ENCODE peak calls at places on chromosomes 11 and 22, in six cellular contexts. One of them, this sample, is unnamed.

GRCh38 chr11:131771471-131771870 is 401.1 kb downstream of the NTM start:
- DNase-seq in fibroblast of mammary gland: no peak
- DNase-seq in NCI-H1930: no peak
- DNase-seq in heart left ventricle: no peak
- DNase-seq in naive B cell: no peak
- DNase-seq in ELR: no peak
- DNase-seq in this sample: no peak

GRCh38 chr22:37549704-37550059 is 10.6 kb upstream of the CDC42EP1 start:
- DNase-seq in naive B cell: no peak
- DNase-seq in NCI-H1930: no peak
- DNase-seq in heart left ventricle: no peak
- DNase-seq in fibroblast of mammary gland: peak
- DNase-seq in ELR: peak
- DNase-seq in this sample: no peak

GRCh38 chr11:48031602-48032001 is 51.2 kb downstream of the PTPRJ start:
- DNase-seq in heart left ventricle: no peak
- DNase-seq in naive B cell: no peak
- DNase-seq in fibroblast of mammary gland: no peak
- DNase-seq in NCI-H1930: no peak
- DNase-seq in ELR: no peak
- DNase-seq in this sample: no peak

GRCh38 chr11:85766801-85767200 is 44.1 kb downstream of the SYTL2 start:
- DNase-seq in naive B cell: no peak
- DNase-seq in NCI-H1930: no peak
- DNase-seq in fibroblast of mammary gland: peak
- DNase-seq in ELR: no peak
- DNase-seq in heart left ventricle: no peak
- DNase-seq in this sample: no peak

GRCh38 chr11:104705475-104706195 is 192.6 kb downstream of the CASP12 start:
- DNase-seq in naive B cell: peak
- DNase-seq in ELR: peak
- DNase-seq in NCI-H1930: no peak
- DNase-seq in heart left ventricle: peak
- DNase-seq in fibroblast of mammary gland: no peak
- DNase-seq in this sample: peak

GRCh38 chr11:45161252-45162063 is 15.0 kb downstream of the PRDM11 start:
- DNase-seq in ELR: no peak
- DNase-seq in fibroblast of mammary gland: no peak
- DNase-seq in NCI-H1930: no peak
- DNase-seq in heart left ventricle: no peak
- DNase-seq in naive B cell: no peak
- DNase-seq in this sample: no peak

GRCh38 chr11:65492637-65493366 is 6.0 kb upstream of the MALAT1 start:
- DNase-seq in ELR: peak
- DNase-seq in fibroblast of mammary gland: peak
- DNase-seq in naive B cell: no peak
- DNase-seq in NCI-H1930: no peak
- DNase-seq in heart left ventricle: peak
- DNase-seq in this sample: no peak

GRCh38 chr22:47151490-47151889 is 389.0 kb downstream of the TBC1D22A start:
- DNase-seq in ELR: peak
- DNase-seq in naive B cell: no peak
- DNase-seq in NCI-H1930: no peak
- DNase-seq in fibroblast of mammary gland: peak
- DNase-seq in heart left ventricle: no peak
- DNase-seq in this sample: peak

GRCh38 chr22:25930083-25930482 is 188.1 kb downstream of the MYO18B start:
- DNase-seq in ELR: no peak
- DNase-seq in naive B cell: no peak
- DNase-seq in heart left ventricle: no peak
- DNase-seq in fibroblast of mammary gland: no peak
- DNase-seq in NCI-H1930: no peak
- DNase-seq in this sample: no peak

GRCh38 chr11:73978576-73979086 is 4.0 kb downstream of the UCP2 start:
- DNase-seq in ELR: no peak
- DNase-seq in fibroblast of mammary gland: no peak
- DNase-seq in naive B cell: no peak
- DNase-seq in heart left ventricle: no peak
- DNase-seq in NCI-H1930: no peak
- DNase-seq in this sample: no peak

GRCh38 chr11:114084414-114084813 is 24.9 kb downstream of the ZBTB16 start:
- DNase-seq in ELR: no peak
- DNase-seq in NCI-H1930: no peak
- DNase-seq in fibroblast of mammary gland: no peak
- DNase-seq in heart left ventricle: no peak
- DNase-seq in naive B cell: no peak
- DNase-seq in this sample: no peak

GRCh38 chr22:19085233-19086043 is 36.8 kb downstream of the DGCR2 start:
- DNase-seq in ELR: peak
- DNase-seq in heart left ventricle: no peak
- DNase-seq in fibroblast of mammary gland: peak
- DNase-seq in NCI-H1930: no peak
- DNase-seq in naive B cell: peak
- DNase-seq in this sample: peak

GRCh38 chr11:120863359-120863758 is 160.5 kb upstream of the TBCEL start:
- DNase-seq in naive B cell: no peak
- DNase-seq in heart left ventricle: no peak
- DNase-seq in NCI-H1930: no peak
- DNase-seq in ELR: peak
- DNase-seq in fibroblast of mammary gland: peak
- DNase-seq in this sample: peak

GRCh38 chr11:38446336-38446735 is 1848.3 kb upstream of the RAG2 start:
- DNase-seq in fibroblast of mammary gland: no peak
- DNase-seq in naive B cell: no peak
- DNase-seq in heart left ventricle: no peak
- DNase-seq in ELR: no peak
- DNase-seq in NCI-H1930: no peak
- DNase-seq in this sample: peak

GRCh38 chr11:118233377-118233776 is 8.6 kb upstream of the JAML start:
- DNase-seq in fibroblast of mammary gland: no peak
- DNase-seq in ELR: no peak
- DNase-seq in naive B cell: no peak
- DNase-seq in heart left ventricle: no peak
- DNase-seq in NCI-H1930: no peak
- DNase-seq in this sample: peak

GRCh38 chr11:62458212-62459002 is 39.6 kb downstream of the SCGB1A1 start:
- DNase-seq in ELR: no peak
- DNase-seq in fibroblast of mammary gland: no peak
- DNase-seq in NCI-H1930: no peak
- DNase-seq in heart left ventricle: no peak
- DNase-seq in naive B cell: no peak
- DNase-seq in this sample: no peak

GRCh38 chr11:64210301-64211020 is 3.9 kb downstream of the FERMT3 start:
- DNase-seq in NCI-H1930: no peak
- DNase-seq in ELR: no peak
- DNase-seq in fibroblast of mammary gland: no peak
- DNase-seq in naive B cell: no peak
- DNase-seq in heart left ventricle: no peak
- DNase-seq in this sample: no peak

GRCh38 chr11:118911880-118912741 is 13.6 kb downstream of the BCL9L start:
- DNase-seq in ELR: peak
- DNase-seq in naive B cell: no peak
- DNase-seq in heart left ventricle: peak
- DNase-seq in fibroblast of mammary gland: peak
- DNase-seq in NCI-H1930: no peak
- DNase-seq in this sample: peak

GRCh38 chr11:108961095-108961494 is 296.2 kb downstream of the DDX10 start:
- DNase-seq in ELR: no peak
- DNase-seq in NCI-H1930: no peak
- DNase-seq in heart left ventricle: no peak
- DNase-seq in naive B cell: no peak
- DNase-seq in fibroblast of mammary gland: no peak
- DNase-seq in this sample: no peak

GRCh38 chr11:12410006-12410728 is 32.8 kb downstream of the PARVA start:
- DNase-seq in fibroblast of mammary gland: peak
- DNase-seq in NCI-H1930: no peak
- DNase-seq in heart left ventricle: no peak
- DNase-seq in ELR: peak
- DNase-seq in naive B cell: no peak
- DNase-seq in this sample: peak

GRCh38 chr22:49548356-49549202 is 279.1 kb downstream of the BRD1 start:
- DNase-seq in heart left ventricle: no peak
- DNase-seq in NCI-H1930: no peak
- DNase-seq in fibroblast of mammary gland: no peak
- DNase-seq in naive B cell: no peak
- DNase-seq in ELR: no peak
- DNase-seq in this sample: peak

GRCh38 chr22:48429621-48430020 is 1398.1 kb downstream of the BRD1 start:
- DNase-seq in ELR: no peak
- DNase-seq in heart left ventricle: no peak
- DNase-seq in fibroblast of mammary gland: no peak
- DNase-seq in naive B cell: no peak
- DNase-seq in NCI-H1930: no peak
- DNase-seq in this sample: no peak

GRCh38 chr11:105000167-105000566 is 22.8 kb downstream of the CASP5 start:
- DNase-seq in ELR: peak
- DNase-seq in NCI-H1930: no peak
- DNase-seq in heart left ventricle: no peak
- DNase-seq in naive B cell: no peak
- DNase-seq in fibroblast of mammary gland: peak
- DNase-seq in this sample: peak

GRCh38 chr11:16909375-16910035 is 104.7 kb downstream of the PLEKHA7 start:
- DNase-seq in NCI-H1930: no peak
- DNase-seq in naive B cell: no peak
- DNase-seq in ELR: no peak
- DNase-seq in heart left ventricle: no peak
- DNase-seq in fibroblast of mammary gland: no peak
- DNase-seq in this sample: no peak

GRCh38 chr11:7480132-7480531 is 5.2 kb upstream of the OLFML1 start:
- DNase-seq in ELR: no peak
- DNase-seq in fibroblast of mammary gland: peak
- DNase-seq in heart left ventricle: no peak
- DNase-seq in NCI-H1930: no peak
- DNase-seq in naive B cell: no peak
- DNase-seq in this sample: no peak

GRCh38 chr22:27201741-27202140 is 544.4 kb downstream of the MIAT start:
- DNase-seq in NCI-H1930: no peak
- DNase-seq in naive B cell: no peak
- DNase-seq in fibroblast of mammary gland: no peak
- DNase-seq in ELR: no peak
- DNase-seq in heart left ventricle: no peak
- DNase-seq in this sample: no peak

GRCh38 chr11:34188181-34188580 is 82.8 kb downstream of the NAT10 start:
- DNase-seq in fibroblast of mammary gland: no peak
- DNase-seq in ELR: no peak
- DNase-seq in NCI-H1930: no peak
- DNase-seq in heart left ventricle: no peak
- DNase-seq in naive B cell: no peak
- DNase-seq in this sample: no peak